ENCODE peak calls at places on chromosomes 13 and 19, in four cellular contexts. E is mesendoderm, I is IMR-90, W is H9. T is an unnamed sample.

GRCh38 chr19:30152510-30153291 is 210.7 kb downstream of the URI1 start:
- DNase-seq in I (no peak), W (no peak), E (no peak), T (no peak)

GRCh38 chr13:111325941-111326620 is 5.6 kb downstream of the TEX29 start:
- DNase-seq in W (peak), I (no peak), E (no peak), T (no peak)

GRCh38 chr19:47641891-47642485 is 33.1 kb downstream of the BICRA start:
- DNase-seq in I (no peak), W (no peak), E (no peak), T (no peak)

GRCh38 chr19:36113895-36114762 is 546 bp downstream of the POLR2I start:
- DNase-seq in W (peak), E (peak), I (peak), T (no peak)

GRCh38 chr19:4803736-4804695 is 12.5 kb downstream of the FEM1A start:
- DNase-seq in E (peak), W (peak), I (peak), T (peak)

GRCh38 chr19:916645-917322 is 349 bp upstream of the KISS1R start:
- DNase-seq in E (no peak), W (peak), I (no peak), T (no peak)

GRCh38 chr19:20038358-20039202 is 725 bp downstream of the ZNF682 start:
- DNase-seq in I (peak), E (no peak), W (no peak), T (no peak)

GRCh38 chr19:39845621-39846175 is 481 bp downstream of the FBL start:
- DNase-seq in W (no peak), I (no peak), E (peak), T (no peak)

GRCh38 chr13:111962431-111962891 is 104.5 kb upstream of the SOX1 start:
- DNase-seq in I (no peak), E (no peak), W (peak), T (no peak)

GRCh38 chr13:53200498-53201453 is 172.2 kb downstream of the OLFM4 start:
- DNase-seq in E (peak), W (peak), I (peak), T (peak)

GRCh38 chr19:58450836-58451357 is 525 bp upstream of the ZNF324B start:
- DNase-seq in E (no peak), I (no peak), W (no peak), T (no peak)

GRCh38 chr19:31103228-31103627 is 246.0 kb downstream of the TSHZ3 start:
- DNase-seq in E (no peak), I (no peak), W (no peak), T (no peak)

GRCh38 chr19:28961772-28962500 is 251.0 kb downstream of the UQCRFS1 start:
- DNase-seq in E (no peak), W (no peak), I (peak), T (no peak)

GRCh38 chr13:55999709-56000108 is 1141.0 kb upstream of the PRR20A start:
- DNase-seq in W (no peak), E (peak), I (no peak), T (no peak)

GRCh38 chr13:20353973-20354372 is 121.9 kb upstream of the GJB6 start:
- DNase-seq in E (no peak), I (peak), W (no peak), T (no peak)

GRCh38 chr13:32471187-32471922 is 43.4 kb upstream of the N4BP2L1 start:
- DNase-seq in I (peak), E (no peak), W (no peak), T (no peak)

GRCh38 chr13:45194081-45194939 is 6.5 kb downstream of the KCTD4 start:
- DNase-seq in E (peak), I (peak), W (peak), T (no peak)

GRCh38 chr19:49916839-49917733 is 11.9 kb upstream of the ATF5 start:
- DNase-seq in W (peak), I (no peak), E (peak), T (no peak)

GRCh38 chr19:798415-799075 is 1.3 kb downstream of the PTBP1 start:
- DNase-seq in W (no peak), I (no peak), E (no peak), T (no peak)

GRCh38 chr13:66635526-66635925 is 594.6 kb downstream of the PCDH9 start:
- DNase-seq in I (peak), E (no peak), W (no peak), T (no peak)

GRCh38 chr13:49563513-49563912 is 21.8 kb downstream of the RCBTB1 start:
- DNase-seq in I (peak), W (no peak), E (no peak), T (no peak)

GRCh38 chr13:31011193-31011860 is 78.9 kb downstream of the TEX26 start:
- DNase-seq in I (no peak), W (no peak), E (peak), T (no peak)

GRCh38 chr19:7969560-7969949 is 26.1 kb upstream of the TIMM44 start:
- DNase-seq in I (no peak), E (no peak), W (peak), T (no peak)

GRCh38 chr19:1063030-1063908 is 3.7 kb upstream of the ARHGAP45 start:
- DNase-seq in E (peak), I (no peak), W (no peak), T (peak)

GRCh38 chr19:34336781-34337271 is 28.2 kb upstream of the GPI start:
- DNase-seq in I (peak), E (peak), W (no peak), T (no peak)

GRCh38 chr13:38849316-38849715 is 141.3 kb downstream of the STOML3 start:
- DNase-seq in W (no peak), E (no peak), I (no peak), T (no peak)

GRCh38 chr19:42942187-42942789 is 5.3 kb upstream of the PSG7 start:
- DNase-seq in W (no peak), I (peak), E (no peak), T (no peak)

GRCh38 chr13:37526710-37527446 is 71.7 kb downstream of the POSTN start:
- DNase-seq in I (no peak), W (no peak), E (no peak), T (no peak)

GRCh38 chr13:99969934-99970760 is 1.4 kb downstream of the ZIC5 start:
- DNase-seq in W (peak), E (peak), I (no peak), T (no peak)

GRCh38 chr13:30744686-30745085 is 9.3 kb downstream of the ALOX5AP start:
- DNase-seq in W (no peak), E (no peak), I (no peak), T (no peak)

GRCh38 chr13:79098603-79099002 is 307.5 kb downstream of the RBM26 start:
- DNase-seq in I (no peak), E (peak), W (no peak), T (no peak)
- H4K5ac ChIP-seq in I (no peak), E (no peak), W (no peak), T (no peak)

DNA sequence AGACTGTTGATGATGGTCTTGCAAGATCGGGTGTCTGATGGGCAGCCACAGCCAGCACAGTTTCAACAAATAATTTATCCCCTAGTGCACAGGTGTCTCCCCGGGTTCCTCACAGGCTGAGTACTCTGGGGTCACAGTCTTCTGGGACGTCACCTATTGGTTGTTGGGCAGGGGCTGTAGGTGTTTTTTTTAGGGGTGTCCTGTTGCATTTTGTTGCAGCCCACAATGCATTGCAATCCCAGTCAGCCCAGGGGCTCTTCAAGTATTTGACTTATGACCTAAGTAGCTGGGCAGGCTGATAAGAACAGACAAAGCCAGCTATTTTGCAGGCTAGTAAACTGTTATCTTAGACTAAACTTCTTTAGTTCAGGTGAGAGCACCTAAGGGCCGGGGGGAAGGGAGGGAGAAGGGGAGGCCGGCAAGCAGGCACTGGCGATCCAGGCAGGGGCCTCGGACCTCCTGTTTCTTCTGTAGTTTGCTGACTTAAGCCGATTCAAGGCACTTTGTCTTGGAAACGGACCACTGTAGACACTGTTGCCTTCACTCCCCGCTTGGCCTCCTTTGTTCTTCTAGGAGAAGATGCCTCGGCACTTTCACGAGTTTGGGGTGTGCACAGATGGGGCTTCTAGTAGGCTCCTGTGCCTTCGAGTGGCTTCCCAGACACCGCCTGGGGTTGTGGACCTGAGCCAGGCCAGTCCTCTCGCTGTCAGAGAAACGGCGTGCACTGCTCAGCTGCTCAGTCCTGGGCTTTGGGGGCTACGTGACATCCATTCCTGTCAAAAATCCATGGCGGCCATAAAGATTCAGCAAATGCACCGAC is 33.9 kb upstream of the GRTP1 start:
- DNase-seq in W (peak), E (peak), I (no peak), T (no peak)
- H4K5ac ChIP-seq in W (no peak), E (no peak), I (no peak), T (no peak)

DNA sequence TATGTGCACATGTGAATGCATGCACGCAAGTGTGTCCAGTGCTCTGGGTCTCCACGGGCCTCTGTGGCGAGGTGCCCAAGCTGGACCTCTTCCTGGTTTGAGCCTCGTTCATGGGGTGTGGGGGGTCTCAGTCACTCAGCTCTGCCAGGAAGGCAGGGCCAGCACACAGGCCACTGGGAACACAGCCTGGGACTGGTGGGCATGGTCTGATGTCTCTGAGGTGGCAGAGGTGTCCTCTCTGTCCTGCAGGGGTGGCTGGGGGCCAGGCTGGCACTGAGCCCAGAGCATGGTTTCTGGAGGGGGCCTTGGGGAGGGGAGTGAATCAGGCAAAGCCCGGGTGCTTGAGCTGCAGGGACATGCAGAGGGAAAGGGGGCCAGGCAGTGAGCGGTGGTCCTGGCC is 9.4 kb downstream of the LRP3 start:
- DNase-seq in W (no peak), I (no peak), E (no peak), T (no peak)
- H4K5ac ChIP-seq in W (no peak), I (no peak), E (no peak), T (no peak)

GRCh38 chr19:33242129-33242528 is 16.5 kb upstream of the SLC7A10 start:
- DNase-seq in E (no peak), W (no peak), I (no peak), T (no peak)
- H4K5ac ChIP-seq in E (no peak), W (no peak), I (no peak), T (no peak)

DNA sequence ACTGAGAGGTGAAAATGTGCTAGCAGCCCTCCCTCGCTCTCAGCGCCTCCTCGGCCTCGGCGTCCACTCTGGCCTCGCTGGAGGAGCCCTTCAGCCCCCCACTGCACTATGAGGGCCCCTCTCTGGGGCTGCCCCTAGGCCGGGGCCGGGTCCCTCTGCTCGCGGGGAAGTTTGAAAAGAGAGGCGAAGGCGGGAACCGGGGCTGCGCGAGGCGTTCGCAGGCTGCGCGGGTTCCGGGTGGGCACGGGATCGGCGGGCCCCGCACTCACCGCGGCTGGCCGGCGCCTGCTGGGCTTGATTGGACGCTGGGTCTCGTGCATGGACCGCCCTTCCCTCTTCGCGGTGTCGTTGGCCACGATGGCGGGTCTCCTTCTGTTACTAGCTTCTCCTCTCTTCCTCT is 29.3 kb downstream of the C1QTNF9 start:
- DNase-seq in I (no peak), W (no peak), E (no peak), T (no peak)
- H4K5ac ChIP-seq in I (no peak), W (no peak), E (no peak), T (no peak)

T was measured in H1.